ENCODE peak calls at places on chromosome 11, in seven cellular contexts. P, I, J, H, Q, B and O are unnamed samples.

GRCh38 chr11:10607462-10607861 is 39.0 kb upstream of the LYVE1 start:
- DNase-seq in P (no peak), I (no peak), H (no peak), Q (no peak), B (no peak), J (no peak), O (no peak)

GRCh38 chr11:94800394-94800793 is 32.2 kb downstream of the AMOTL1 start:
- DNase-seq in B (no peak), J (peak; percentile 71), H (no peak), I (no peak), P (no peak), Q (no peak), O (no peak)

GRCh38 chr11:66467034-66467659 is 442 bp downstream of the PELI3 start:
- DNase-seq in J (peak; percentile 68), H (peak; percentile 40), Q (peak; percentile 33), B (no peak), I (no peak), P (peak; percentile 25), O (peak; percentile 38)

GRCh38 chr11:8810331-8811301 is 100.4 kb upstream of the AKIP1 start:
- DNase-seq in B (peak; percentile 35), H (peak; percentile 89), I (peak; percentile 82), P (peak; percentile 84), J (peak; percentile 94), Q (peak; percentile 82), O (peak; percentile 79)

GRCh38 chr11:7576671-7577225 is 62.9 kb downstream of the PPFIBP2 start:
- DNase-seq in B (no peak), I (no peak), H (no peak), J (peak; percentile 72), Q (no peak), P (no peak), O (peak; percentile 28)

GRCh38 chr11:68832476-68833176 is 9.1 kb downstream of the CPT1A start:
- DNase-seq in J (peak; percentile 17), H (no peak), B (no peak), Q (no peak), I (no peak), P (peak; percentile 48), O (no peak)

GRCh38 chr11:70203749-70204465 is 811 bp downstream of the FADD start:
- DNase-seq in I (peak; percentile 37), H (peak; percentile 92), J (peak; percentile 95), Q (no peak), P (peak; percentile 93), B (peak; percentile 89), O (peak; percentile 90)

GRCh38 chr11:134252539-134253188 is 488 bp downstream of the THYN1 start:
- DNase-seq in J (peak; percentile 69), Q (peak; percentile 55), P (no peak), B (peak; percentile 49), I (no peak), H (peak; percentile 72), O (no peak)

GRCh38 chr11:62048101-62048500 is 75.7 kb upstream of the INCENP start:
- DNase-seq in P (peak; percentile 28), B (no peak), I (no peak), H (peak; percentile 5), J (peak; percentile 38), Q (no peak), O (no peak)

GRCh38 chr11:7278314-7278917 is 26.7 kb downstream of the SYT9 start:
- DNase-seq in Q (peak; percentile 17), P (peak; percentile 50), H (peak; percentile 45), B (peak; percentile 24), I (no peak), J (peak; percentile 64), O (peak; percentile 14)

GRCh38 chr11:104332110-104332509 is 168.2 kb upstream of the PDGFD start:
- DNase-seq in H (no peak), Q (peak; percentile 9), J (no peak), B (no peak), P (no peak), I (no peak), O (no peak)

GRCh38 chr11:130213979-130214281 is 54.3 kb downstream of the ST14 start:
- DNase-seq in Q (no peak), P (no peak), I (no peak), H (no peak), B (no peak), J (no peak), O (no peak)

GRCh38 chr11:125272092-125272491 is 107.5 kb downstream of the PKNOX2 start:
- DNase-seq in I (no peak), P (peak; percentile 77), H (peak; percentile 27), Q (no peak), J (no peak), B (no peak), O (peak; percentile 41)

GRCh38 chr11:59097113-59097708 is 9.8 kb upstream of the FAM111B start:
- DNase-seq in P (peak; percentile 61), H (peak; percentile 69), I (peak; percentile 2), Q (peak; percentile 35), J (peak; percentile 77), B (peak; percentile 82), O (peak; percentile 59)

GRCh38 chr11:11163669-11164377 is 189.2 kb downstream of the CSNK2A3 start:
- DNase-seq in B (no peak), P (no peak), J (no peak), H (no peak), Q (no peak), I (no peak), O (no peak)

GRCh38 chr11:87463486-87464102 is 425.9 kb downstream of the TMEM135 start:
- DNase-seq in H (peak; percentile 24), B (no peak), J (peak; percentile 60), P (peak; percentile 62), I (no peak), Q (peak; percentile 27), O (no peak)

GRCh38 chr11:46389450-46390330 is 1.9 kb downstream of the CHRM4 start:
- DNase-seq in H (peak; percentile 68), B (peak; percentile 70), J (peak; percentile 86), Q (peak; percentile 79), I (peak; percentile 41), P (peak; percentile 72), O (peak; percentile 46)

GRCh38 chr11:27392278-27392677 is 29.3 kb upstream of the CCDC34 start:
- DNase-seq in B (no peak), P (no peak), I (no peak), H (no peak), Q (peak; percentile 56), J (no peak), O (no peak)

GRCh38 chr11:35330156-35330889 is 89.0 kb downstream of the SLC1A2 start:
- DNase-seq in I (no peak), H (no peak), Q (no peak), P (no peak), B (no peak), J (no peak), O (no peak)

GRCh38 chr11:34278708-34279297 is 79.0 kb downstream of the ABTB2 start:
- DNase-seq in H (no peak), P (no peak), B (no peak), J (no peak), I (no peak), Q (no peak), O (no peak)

GRCh38 chr11:125435461-125436238 is 60.4 kb downstream of the FEZ1 start:
- DNase-seq in B (no peak), P (peak; percentile 20), J (no peak), H (no peak), I (no peak), Q (no peak), O (peak; percentile 31)

GRCh38 chr11:74141274-74141695 is 29.5 kb downstream of the C2CD3 start:
- DNase-seq in J (peak; percentile 25), H (peak; percentile 45), P (peak; percentile 48), Q (no peak), I (no peak), B (no peak), O (no peak)

GRCh38 chr11:117809236-117810055 is 12.4 kb upstream of the DSCAML1 start:
- DNase-seq in I (peak; percentile 75), J (peak; percentile 63), H (peak; percentile 33), Q (peak; percentile 56), B (peak; percentile 70), P (peak; percentile 66), O (peak; percentile 53)

GRCh38 chr11:62664405-62665074 is 470 bp downstream of the C11orf98 start:
- DNase-seq in B (peak; percentile 74), I (peak; percentile 63), P (peak; percentile 79), H (peak; percentile 58), Q (no peak), J (peak; percentile 58), O (peak; percentile 52)

GRCh38 chr11:101523634-101524260 is 60.1 kb downstream of the TRPC6 start:
- DNase-seq in I (no peak), J (no peak), P (no peak), Q (no peak), H (no peak), B (no peak), O (no peak)